ENCODE peak calls at places on chromosomes 16 and 17, in five cellular contexts. Z is PC-9, C is A549, Q is pancreas, J is mucosa of descending colon. E is an unnamed sample.

GRCh38 chr17:65099941-65100315 is 37.2 kb upstream of the RGS9 start:
- DNase-seq in Q (peak; percentile 19), C (peak; percentile 84), J (peak; percentile 68), Z (peak; percentile 49), E (no peak)

GRCh38 chr16:54783226-54783625 is 147.4 kb upstream of the IRX5 start:
- DNase-seq in Q (no peak), J (no peak), C (no peak), Z (no peak), E (no peak)

GRCh38 chr16:2776500-2777139 is 460 bp downstream of the ELOB start:
- DNase-seq in Z (no peak), Q (no peak), C (no peak), J (peak; percentile 77), E (no peak)

GRCh38 chr16:11843861-11844260 is 7.5 kb downstream of the RSL1D1 start:
- DNase-seq in Q (no peak), Z (no peak), J (no peak), C (no peak), E (no peak)

GRCh38 chr16:72972878-72973571 is 74.9 kb downstream of the ZFHX3 start:
- DNase-seq in Q (no peak), Z (no peak), J (no peak), C (no peak), E (no peak)

GRCh38 chr17:66784621-66785364 is 50.1 kb upstream of the CACNG5 start:
- DNase-seq in Q (no peak), C (no peak), J (no peak), Z (peak; percentile 6), E (no peak)

GRCh38 chr17:46167826-46168569 is 25.2 kb downstream of the KANSL1 start:
- DNase-seq in C (peak; percentile 61), Z (no peak), Q (no peak), J (no peak), E (no peak)

GRCh38 chr16:85423186-85423550 is 190.0 kb upstream of the GSE1 start:
- DNase-seq in C (no peak), J (peak; percentile 61), Q (no peak), Z (no peak), E (no peak)

GRCh38 chr17:21495281-21495680 is 119.1 kb downstream of the KCNJ12 start:
- DNase-seq in C (no peak), J (no peak), Z (no peak), Q (no peak), E (no peak)

GRCh38 chr16:82506734-82507133 is 120.0 kb upstream of the CDH13 start:
- DNase-seq in C (no peak), Z (no peak), J (no peak), Q (no peak), E (no peak)

GRCh38 chr17:4541328-4542002 is 13.7 kb downstream of the MYBBP1A start:
- DNase-seq in C (no peak), Q (no peak), Z (no peak), J (no peak), E (no peak)

GRCh38 chr16:88375236-88376052 is 7.3 kb upstream of the ZNF469 start:
- DNase-seq in Z (no peak), Q (no peak), J (peak; percentile 28), C (no peak), E (no peak)

GRCh38 chr17:7555320-7555948 is 3.1 kb upstream of the TNFSF13 start:
- DNase-seq in J (no peak), C (no peak), Z (no peak), Q (no peak), E (no peak)
- TF ChIP-seq CTCF in J (no peak), C (no peak), Z (no peak), Q (no peak), E (no peak)

GRCh38 chr17:2093349-2093748 is 38.4 kb downstream of the HIC1 start:
- DNase-seq in Z (peak; percentile 81), C (no peak), J (no peak), Q (peak; percentile 40), E (no peak)

GRCh38 chr17:2092253-2092652 is 37.4 kb downstream of the HIC1 start:
- DNase-seq in C (no peak), Z (no peak), Q (no peak), J (no peak), E (no peak)

GRCh38 chr17:2089021-2089422 is 34.1 kb downstream of the HIC1 start:
- DNase-seq in C (no peak), J (no peak), Q (no peak), Z (no peak), E (no peak)

GRCh38 chr17:2090210-2090641 is 35.3 kb downstream of the HIC1 start:
- DNase-seq in J (no peak), Q (no peak), Z (no peak), C (no peak), E (no peak)

GRCh38 chr17:2090804-2091534 is 36.1 kb downstream of the HIC1 start:
- DNase-seq in Z (peak; percentile 34), J (no peak), Q (no peak), C (peak; percentile 51), E (no peak)
- TF ChIP-seq CTCF in Z (no peak), J (no peak), Q (no peak), C (no peak), E (no peak)

GRCh38 chr17:33950061-33950460 is 305.0 kb upstream of the CCL2 start:
- DNase-seq in Z (no peak), C (no peak), Q (no peak), J (no peak), E (no peak)

GRCh38 chr17:33945641-33946546 is 309.2 kb upstream of the CCL2 start:
- DNase-seq in C (no peak), Z (no peak), Q (no peak), J (no peak), E (no peak)

GRCh38 chr17:33947762-33948161 is 307.3 kb upstream of the CCL2 start:
- DNase-seq in Z (no peak), Q (no peak), C (no peak), J (no peak), E (no peak)

GRCh38 chr17:33948299-33948698 is 306.8 kb upstream of the CCL2 start:
- DNase-seq in Q (no peak), C (no peak), Z (no peak), J (no peak), E (no peak)

GRCh38 chr17:33949100-33949499 is 306.0 kb upstream of the CCL2 start:
- DNase-seq in J (no peak), Z (no peak), C (peak; percentile 42), Q (peak; percentile 30), E (no peak)
- TF ChIP-seq CTCF in J (no peak), Z (peak; percentile 43), C (peak; percentile 30), Q (no peak), E (no peak)

DNA sequence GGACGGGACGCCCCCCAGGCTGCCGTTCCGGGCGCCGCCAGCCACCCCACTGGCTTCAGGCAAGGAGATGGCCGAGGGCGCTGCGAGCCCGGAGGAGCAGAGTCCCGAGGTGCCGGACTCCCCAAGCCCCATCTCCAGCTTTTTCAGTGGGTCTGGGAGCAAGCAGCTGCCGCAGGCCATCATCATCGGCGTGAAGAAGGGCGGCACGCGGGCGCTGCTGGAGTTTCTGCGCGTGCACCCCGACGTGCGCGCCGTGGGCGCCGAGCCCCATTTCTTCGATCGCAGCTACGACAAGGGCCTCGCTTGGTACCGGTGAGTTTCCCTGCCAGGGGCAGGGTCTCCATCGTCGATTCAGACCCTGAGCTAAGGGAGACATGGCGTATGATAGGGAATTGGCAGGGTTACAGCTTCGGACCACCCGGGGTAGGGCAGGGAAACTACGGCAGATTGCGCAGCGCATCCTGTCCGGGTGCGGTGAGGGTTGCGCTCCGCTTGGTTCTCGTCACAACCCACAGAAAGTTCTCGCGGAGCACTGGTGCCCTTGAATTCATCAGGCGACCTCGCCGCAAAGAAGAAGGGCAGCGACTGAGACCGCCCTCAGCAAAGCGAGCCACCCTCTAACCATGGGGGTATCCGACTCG is 1.0 kb downstream of the HS3ST3B1 start:
- DNase-seq in J (peak; percentile 75), Q (no peak), Z (no peak), C (peak; percentile 29), E (no peak)
- TF ChIP-seq CTCF in J (no peak), Q (no peak), Z (no peak), C (no peak), E (no peak)

GRCh38 chr16:24010440-24011089 is 174.8 kb downstream of the PRKCB start:
- DNase-seq in J (peak; percentile 73), C (peak; percentile 81), Z (peak; percentile 38), Q (peak; percentile 43), E (peak; percentile 74)
- TF ChIP-seq CTCF in J (peak; percentile 70), C (peak; percentile 68), Z (peak; percentile 74), Q (peak; percentile 68), E (peak; percentile 80)

GRCh38 chr17:13756763-13757162 is 155.0 kb upstream of the HS3ST3A1 start:
- DNase-seq in Q (no peak), C (no peak), Z (no peak), J (no peak), E (no peak)
- TF ChIP-seq CTCF in Q (no peak), C (no peak), Z (no peak), J (no peak), E (no peak)

GRCh38 chr17:6894206-6894528 is 62.6 kb upstream of the TEKT1 start:
- DNase-seq in J (no peak), Q (no peak), C (no peak), Z (no peak), E (no peak)
- TF ChIP-seq CTCF in J (no peak), Q (no peak), C (no peak), Z (no peak), E (peak; percentile 49)